ENCODE peak calls at places on chromosomes 4 and X, in nine cellular contexts. U is A673, M is left ventricle myocardium inferior, Y is vagina, S is fibroblast of lung, H is upper lobe of left lung, I is heart left ventricle, T is colonic mucosa, N is heart right ventricle. L is an unnamed sample.
A peak's percentile ranks its signal among the peaks of the same experiment; 100 is the strongest.

GRCh38 chr4:48191758-48192157 is 57.7 kb upstream of the TXK start:
- DNase-seq in U (no peak), M (no peak), Y (no peak), S (no peak), H (no peak), I (no peak), T (no peak), N (no peak), L (no peak)

GRCh38 chr4:100982345-100982744 is 365.0 kb downstream of the PPP3CA start:
- DNase-seq in U (no peak), M (no peak), Y (no peak), S (no peak), H (no peak), I (peak; percentile 24), T (no peak), N (no peak), L (no peak)

GRCh38 chrX:29535212-29536162 is 679.9 kb upstream of the MAGEB2 start:
- DNase-seq in U (no peak), M (no peak), Y (no peak), S (peak; percentile 11), H (no peak), I (no peak), T (no peak), N (no peak), L (no peak)

GRCh38 chr4:172692701-172693100 is 475.9 kb upstream of the GALNT7 start:
- DNase-seq in U (no peak), M (no peak), Y (no peak), S (no peak), H (no peak), I (no peak), T (no peak), N (no peak), L (no peak)

GRCh38 chrX:122770581-122770980 is 413.5 kb upstream of the GRIA3 start:
- DNase-seq in U (no peak), M (no peak), Y (no peak), S (no peak), H (no peak), I (no peak), T (no peak), N (no peak), L (no peak)

GRCh38 chrX:14997271-14997670 is 124.0 kb downstream of the MOSPD2 start:
- DNase-seq in U (no peak), M (no peak), Y (no peak), S (no peak), H (no peak), I (no peak), T (no peak), N (no peak), L (no peak)

GRCh38 chrX:39527045-39527444 is 570.7 kb downstream of the BCOR start:
- DNase-seq in U (no peak), M (no peak), Y (no peak), S (peak; percentile 45), H (no peak), I (no peak), T (no peak), N (no peak), L (no peak)

GRCh38 chr4:169210516-169211108 is 60.1 kb downstream of the SH3RF1 start:
- DNase-seq in U (no peak), M (no peak), Y (no peak), S (no peak), H (no peak), I (no peak), T (no peak), N (no peak), L (no peak)

GRCh38 chr4:6383019-6383404 is 89.4 kb downstream of the PPP2R2C start:
- DNase-seq in U (no peak), M (no peak), Y (no peak), S (no peak), H (no peak), I (peak; percentile 23), T (no peak), N (no peak), L (no peak)

DNA sequence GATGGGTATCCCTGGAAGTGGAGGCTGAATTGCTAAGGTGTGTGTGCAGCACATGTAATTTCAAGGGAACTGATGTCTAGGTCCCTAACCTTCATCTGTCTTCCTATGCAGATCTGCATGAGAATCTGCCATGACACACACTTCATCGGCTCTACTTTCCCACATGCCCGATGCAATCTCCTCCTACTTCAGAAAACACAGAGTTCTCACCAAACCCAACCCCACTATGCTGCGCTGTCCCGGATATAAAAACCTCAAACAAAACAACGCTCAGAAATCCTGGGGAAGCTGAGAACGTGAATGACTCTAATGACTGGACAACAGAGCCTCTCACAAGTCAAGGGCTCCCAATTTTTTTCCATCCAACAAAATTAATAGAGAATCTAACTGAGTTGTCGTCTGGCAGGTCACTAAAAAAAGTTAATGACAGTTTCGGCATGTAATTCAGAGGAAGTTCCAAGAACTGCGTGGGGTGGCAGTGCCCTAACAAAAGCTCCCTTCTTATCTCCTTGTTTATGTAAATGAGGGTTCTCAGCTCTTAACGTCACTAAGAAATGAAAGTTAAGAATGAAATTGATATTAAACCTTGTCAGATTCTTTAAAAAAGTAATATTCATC is 39.0 kb downstream of the STX18 start:
- DNase-seq in U (peak; percentile 33), M (no peak), Y (no peak), S (peak; percentile 61), H (no peak), I (no peak), T (no peak), N (no peak), L (no peak)
- H3K27ac ChIP-seq in U (no peak overlapping the region), M (no peak overlapping the region), Y (peak overlapping the region; percentile 68), S (no peak overlapping the region), H (no peak overlapping the region), I (no peak overlapping the region), T (no peak overlapping the region), N (no peak overlapping the region), L (no peak overlapping the region)

GRCh38 chr4:137533855-137534254 is 1.6 kb upstream of the PCDH18 start:
- DNase-seq in U (no peak), M (no peak), Y (no peak), S (no peak), H (no peak), I (no peak), T (no peak), N (no peak), L (no peak)
- TF ChIP-seq CTCF in U (no peak), M (no peak), Y (no peak), S (no peak), H (no peak), I (no peak), T (no peak), N (no peak), L (no peak)

GRCh38 chr4:118850813-118851173 is 14.9 kb upstream of the SEC24D start:
- DNase-seq in U (no peak), M (no peak), Y (no peak), S (no peak), H (no peak), I (no peak), T (no peak), N (no peak), L (no peak)
- H3K27ac ChIP-seq in U (no peak overlapping the region), M (peak overlapping the region; percentile 29), Y (no peak overlapping the region), S (no peak overlapping the region), H (peak overlapping the region; percentile 64), I (no peak overlapping the region), T (no peak overlapping the region), N (peak overlapping the region; percentile 67), L (no peak overlapping the region)

GRCh38 chrX:10620121-10620699 is at the start of gene MID1:
- DNase-seq in U (peak; percentile 82), M (peak; percentile 63), Y (no peak), S (peak; percentile 83), H (peak; percentile 84), I (peak; percentile 77), T (peak; percentile 77), N (peak; percentile 64), L (peak; percentile 76)
- TF ChIP-seq CTCF in U (no peak), M (no peak), Y (no peak), S (no peak), H (no peak), I (no peak), T (no peak), N (no peak), L (no peak)

DNA sequence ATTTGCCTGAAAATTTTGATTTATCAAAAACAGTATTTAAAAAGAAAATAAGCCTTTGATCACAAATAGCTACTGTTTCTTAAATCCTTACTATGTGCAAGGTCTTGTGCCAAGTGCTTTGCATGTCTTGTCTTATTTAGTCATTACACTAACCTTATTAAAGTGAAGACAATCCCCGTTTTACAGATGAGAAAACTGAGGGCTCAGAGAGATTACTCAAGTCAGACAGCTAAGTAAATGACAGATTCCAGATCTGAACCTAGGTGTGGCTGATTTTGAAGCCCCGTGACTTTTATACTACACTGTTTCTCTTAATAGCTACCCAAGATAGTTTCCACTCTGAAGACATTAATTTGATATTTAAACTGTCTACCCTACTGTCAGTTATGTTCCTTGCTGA is 38.2 kb downstream of the AFF2 start:
- DNase-seq in U (no peak), M (no peak), Y (no peak), S (no peak), H (no peak), I (no peak), T (no peak), N (no peak), L (no peak)
- H3K27ac ChIP-seq in U (no peak overlapping the region), M (no peak overlapping the region), Y (no peak overlapping the region), S (no peak overlapping the region), H (no peak overlapping the region), I (no peak overlapping the region), T (no peak overlapping the region), N (no peak overlapping the region), L (no peak overlapping the region)

L was measured in coronary artery.